ENCODE peak calls at places on chromosome 17, in six cellular contexts. T is progenitor cell of endocrine pancreas, E is left cardiac atrium, I is islet precursor cell, M is amygdala, S is RWPE1. P is an unnamed sample.

GRCh38 chr17:6402258-6402657 is 32.7 kb downstream of the AIPL1 start:
- DNase-seq in T (no peak), E (no peak), I (no peak), M (no peak), S (no peak), P (no peak)

GRCh38 chr17:12627776-12628491 is 37.8 kb upstream of the MYOCD start:
- DNase-seq in T (no peak), E (no peak), I (peak; percentile 84), M (no peak), S (no peak), P (no peak)

GRCh38 chr17:50514936-50515702 is 6.9 kb downstream of the MYCBPAP start:
- DNase-seq in T (no peak), E (no peak), I (peak; percentile 68), M (no peak), S (no peak), P (no peak)

GRCh38 chr17:1019451-1019850 is 22.5 kb downstream of the TIMM22 start:
- DNase-seq in T (no peak), E (peak; percentile 58), I (no peak), M (no peak), S (no peak), P (no peak)

GRCh38 chr17:16449121-16449570 is 33.8 kb downstream of the TRPV2 start:
- DNase-seq in T (no peak), E (no peak), I (no peak), M (no peak), S (no peak), P (peak; percentile 44)

GRCh38 chr17:83014297-83014696 is 65.1 kb upstream of the METRNL start:
- DNase-seq in T (no peak), E (no peak), I (peak; percentile 43), M (no peak), S (no peak), P (no peak)

GRCh38 chr17:51540151-51540550 is 279.8 kb downstream of the UTP18 start:
- DNase-seq in T (no peak), E (no peak), I (peak; percentile 50), M (peak; percentile 54), S (no peak), P (no peak)

GRCh38 chr17:12959441-12959840 is 58.4 kb downstream of the ELAC2 start:
- DNase-seq in T (no peak), E (no peak), I (no peak), M (peak; percentile 12), S (no peak), P (no peak)

GRCh38 chr17:3005696-3006095 is 57.7 kb downstream of the OR1D5 start:
- DNase-seq in T (no peak), E (no peak), I (peak; percentile 51), M (no peak), S (no peak), P (no peak)

GRCh38 chr17:55710410-55710809 is 12.3 kb downstream of the TMEM100 start:
- DNase-seq in T (no peak), E (no peak), I (no peak), M (no peak), S (no peak), P (no peak)

GRCh38 chr17:17419621-17420020 is 57.2 kb upstream of the MED9 start:
- DNase-seq in T (no peak), E (no peak), I (no peak), M (peak; percentile 66), S (no peak), P (no peak)

GRCh38 chr17:79888009-79888540 is 48.8 kb upstream of the CBX4 start:
- DNase-seq in T (no peak), E (no peak), I (no peak), M (no peak), S (no peak), P (no peak)

GRCh38 chr17:27488263-27488662 is 32.0 kb downstream of the KSR1 start:
- DNase-seq in T (no peak), E (no peak), I (no peak), M (no peak), S (no peak), P (no peak)

GRCh38 chr17:77693301-77693700 is 265.2 kb upstream of the TNRC6C start:
- DNase-seq in T (no peak), E (no peak), I (peak; percentile 51), M (no peak), S (no peak), P (no peak)

GRCh38 chr17:67386965-67387551 is 10.0 kb downstream of the PITPNC1 start:
- DNase-seq in T (peak; percentile 52), E (peak; percentile 49), I (peak; percentile 75), M (peak; percentile 14), S (no peak), P (peak; percentile 68)

GRCh38 chr17:38702166-38702899 is 2.7 kb upstream of the MLLT6 start:
- DNase-seq in T (peak; percentile 56), E (peak; percentile 91), I (peak; percentile 95), M (peak; percentile 72), S (peak; percentile 83), P (peak; percentile 91)

GRCh38 chr17:48550313-48551205 is 5.7 kb upstream of the HOXB2 start:
- DNase-seq in T (no peak), E (no peak), I (peak; percentile 71), M (no peak), S (no peak), P (no peak)

GRCh38 chr17:3754458-3755334 is 31.0 kb downstream of the HASPIN start:
- DNase-seq in T (peak; percentile 99), E (no peak), I (peak; percentile 99), M (no peak), S (peak; percentile 95), P (no peak)

GRCh38 chr17:59762022-59762825 is 54.8 kb downstream of the VMP1 start:
- DNase-seq in T (no peak), E (no peak), I (no peak), M (no peak), S (peak; percentile 41), P (no peak)

GRCh38 chr17:33686171-33686570 is 393.1 kb upstream of the ASIC2 start:
- DNase-seq in T (peak; percentile 14), E (no peak), I (peak; percentile 70), M (no peak), S (peak; percentile 4), P (peak; percentile 34)

GRCh38 chr17:67151717-67152116 is 93.3 kb downstream of the HELZ start:
- DNase-seq in T (no peak), E (no peak), I (no peak), M (no peak), S (peak; percentile 76), P (no peak)

GRCh38 chr17:65936013-65936412 is 255.9 kb downstream of the CEP112 start:
- DNase-seq in T (no peak), E (no peak), I (no peak), M (no peak), S (no peak), P (no peak)

GRCh38 chr17:29196784-29197515 is 16.8 kb upstream of the MYO18A start:
- DNase-seq in T (no peak), E (no peak), I (no peak), M (no peak), S (no peak), P (no peak)

GRCh38 chr17:4536742-4537411 is 18.3 kb downstream of the MYBBP1A start:
- DNase-seq in T (no peak), E (peak; percentile 72), I (no peak), M (no peak), S (no peak), P (peak; percentile 63)

GRCh38 chr17:21201874-21202273 is 12.1 kb downstream of the TMEM11 start:
- DNase-seq in T (no peak), E (no peak), I (peak; percentile 56), M (no peak), S (no peak), P (no peak)

GRCh38 chr17:38628441-38628840 is 22.7 kb upstream of the SRCIN1 start:
- DNase-seq in T (no peak), E (no peak), I (peak; percentile 58), M (no peak), S (peak; percentile 20), P (peak; percentile 71)

GRCh38 chr17:75124041-75124818 is 7.3 kb downstream of the NT5C start:
- DNase-seq in T (no peak), E (peak; percentile 88), I (peak; percentile 67), M (no peak), S (peak; percentile 96), P (no peak)

GRCh38 chr17:3777366-3777765 is 23.6 kb downstream of the ITGAE start:
- DNase-seq in T (no peak), E (no peak), I (no peak), M (no peak), S (no peak), P (no peak)

GRCh38 chr17:38673714-38674012 is 1.1 kb downstream of the EPOP start:
- DNase-seq in T (peak; percentile 35), E (peak; percentile 44), I (peak; percentile 78), M (no peak), S (no peak), P (no peak)

GRCh38 chr17:36977568-36977967 is 28.8 kb downstream of the AATF start:
- DNase-seq in T (no peak), E (no peak), I (no peak), M (no peak), S (no peak), P (no peak)

GRCh38 chr17:77772461-77772897 is 186.0 kb upstream of the TNRC6C start:
- DNase-seq in T (peak; percentile 37), E (peak; percentile 69), I (peak; percentile 98), M (no peak), S (peak; percentile 25), P (peak; percentile 94)

GRCh38 chr17:869567-870530 is 87.7 kb downstream of the MRM3 start:
- DNase-seq in T (no peak), E (peak; percentile 54), I (peak; percentile 97), M (peak; percentile 15), S (peak; percentile 95), P (no peak)

GRCh38 chr17:34386925-34387550 is 24.0 kb upstream of the CCL1 start:
- DNase-seq in T (no peak), E (no peak), I (peak; percentile 67), M (no peak), S (no peak), P (no peak)

GRCh38 chr17:8871081-8871581 is 3.7 kb upstream of the PIK3R6 start:
- DNase-seq in T (no peak), E (no peak), I (no peak), M (no peak), S (no peak), P (no peak)